ENCODE peak calls at places on chromosome 16, in eight cellular contexts. M, C, O, L, T, A, U and P are unnamed samples.

GRCh38 chr16:50900391-50900942 is 158.6 kb downstream of the CYLD start:
- DNase-seq in M (no peak), C (no peak), O (no peak), L (no peak), T (no peak), A (no peak), U (no peak), P (no peak)

GRCh38 chr16:65975049-65975708 is 391.3 kb upstream of the CDH5 start:
- DNase-seq in M (no peak), C (no peak), O (no peak), L (peak), T (no peak), A (no peak), U (no peak), P (no peak)

GRCh38 chr16:73015612-73016487 is 32.1 kb downstream of the ZFHX3 start:
- DNase-seq in M (no peak), C (no peak), O (no peak), L (no peak), T (peak), A (no peak), U (no peak), P (no peak)

GRCh38 chr16:80932725-80933124 is 74.0 kb downstream of the CMC2 start:
- DNase-seq in M (peak), C (peak), O (no peak), L (peak), T (peak), A (peak), U (peak), P (peak)

GRCh38 chr16:4053663-4054479 is 62.4 kb downstream of the ADCY9 start:
- DNase-seq in M (no peak), C (no peak), O (no peak), L (peak), T (peak), A (peak), U (peak), P (no peak)

GRCh38 chr16:8854298-8854948 is 14.4 kb downstream of the CARHSP1 start:
- DNase-seq in M (no peak), C (no peak), O (no peak), L (no peak), T (peak), A (no peak), U (no peak), P (no peak)

GRCh38 chr16:50999181-50999580 is 151.9 kb downstream of the SALL1 start:
- DNase-seq in M (no peak), C (no peak), O (no peak), L (no peak), T (no peak), A (no peak), U (no peak), P (no peak)

GRCh38 chr16:49833055-49833454 is 22.9 kb downstream of the ZNF423 start:
- DNase-seq in M (no peak), C (peak), O (no peak), L (no peak), T (peak), A (peak), U (peak), P (no peak)

GRCh38 chr16:84535851-84536250 is 31.4 kb upstream of the MEAK7 start:
- DNase-seq in M (no peak), C (no peak), O (no peak), L (no peak), T (no peak), A (no peak), U (no peak), P (no peak)

GRCh38 chr16:88931936-88932335 is 45.1 kb downstream of the CBFA2T3 start:
- DNase-seq in M (no peak), C (no peak), O (no peak), L (no peak), T (no peak), A (no peak), U (no peak), P (no peak)

GRCh38 chr16:17914168-17914567 is 422.4 kb downstream of the NPIPA8 start:
- DNase-seq in M (no peak), C (no peak), O (no peak), L (no peak), T (no peak), A (no peak), U (no peak), P (no peak)

GRCh38 chr16:59878479-59878878 is 1144.4 kb upstream of the GOT2 start:
- DNase-seq in M (peak), C (no peak), O (no peak), L (peak), T (no peak), A (no peak), U (no peak), P (no peak)

GRCh38 chr16:81445143-81445922 is 725 bp downstream of the CMIP start:
- DNase-seq in M (peak), C (no peak), O (no peak), L (peak), T (peak), A (no peak), U (peak), P (peak)

GRCh38 chr16:67490330-67491096 is 7.2 kb upstream of the AGRP start:
- DNase-seq in M (no peak), C (no peak), O (no peak), L (peak), T (no peak), A (no peak), U (no peak), P (no peak)

GRCh38 chr16:75555213-75555706 is 792 bp downstream of the TMEM231 start:
- DNase-seq in M (peak), C (peak), O (no peak), L (peak), T (peak), A (peak), U (peak), P (peak)

GRCh38 chr16:51119576-51120288 is 31.3 kb downstream of the SALL1 start:
- DNase-seq in M (no peak), C (no peak), O (no peak), L (peak), T (no peak), A (no peak), U (no peak), P (no peak)

GRCh38 chr16:27421961-27422740 is 20.2 kb downstream of the IL21R start:
- DNase-seq in M (no peak), C (no peak), O (no peak), L (no peak), T (no peak), A (no peak), U (no peak), P (no peak)

GRCh38 chr16:67240506-67240905 is 6.8 kb downstream of the FHOD1 start:
- DNase-seq in M (no peak), C (no peak), O (no peak), L (peak), T (no peak), A (no peak), U (no peak), P (peak)

GRCh38 chr16:82470506-82471196 is 156.1 kb upstream of the CDH13 start:
- DNase-seq in M (no peak), C (no peak), O (no peak), L (no peak), T (peak), A (no peak), U (no peak), P (no peak)

GRCh38 chr16:69859105-69859969 is 91.8 kb upstream of the CLEC18A start:
- DNase-seq in M (no peak), C (peak), O (no peak), L (no peak), T (peak), A (peak), U (no peak), P (peak)

GRCh38 chr16:57175896-57176295 is 9.9 kb downstream of the PSME3IP1 start:
- DNase-seq in M (no peak), C (no peak), O (no peak), L (no peak), T (no peak), A (no peak), U (no peak), P (no peak)

GRCh38 chr16:58196898-58197313 is 1.0 kb downstream of the CSNK2A2 start:
- DNase-seq in M (no peak), C (peak), O (no peak), L (peak), T (no peak), A (no peak), U (no peak), P (no peak)

GRCh38 chr16:24980077-24980793 is 34.9 kb downstream of the ARHGAP17 start:
- DNase-seq in M (no peak), C (no peak), O (no peak), L (no peak), T (no peak), A (no peak), U (no peak), P (no peak)

GRCh38 chr16:84054271-84054670 is 11.7 kb upstream of the SLC38A8 start:
- DNase-seq in M (no peak), C (peak), O (no peak), L (no peak), T (peak), A (no peak), U (no peak), P (no peak)

GRCh38 chr16:85888405-85889331 is 10.3 kb upstream of the IRF8 start:
- DNase-seq in M (peak), C (no peak), O (no peak), L (peak), T (no peak), A (no peak), U (no peak), P (no peak)

GRCh38 chr16:25006504-25007055 is 8.6 kb downstream of the ARHGAP17 start:
- DNase-seq in M (no peak), C (no peak), O (no peak), L (peak), T (peak), A (peak), U (no peak), P (no peak)

GRCh38 chr16:65667013-65667578 is 545.2 kb upstream of the CDH11 start:
- DNase-seq in M (no peak), C (no peak), O (no peak), L (peak), T (no peak), A (no peak), U (no peak), P (no peak)

GRCh38 chr16:740764-741505 is at the start of gene CIAO3:
- DNase-seq in M (peak), C (peak), O (no peak), L (peak), T (peak), A (peak), U (peak), P (peak)

GRCh38 chr16:70691223-70692129 is 5.6 kb upstream of the MTSS2 start:
- DNase-seq in M (no peak), C (peak), O (no peak), L (peak), T (peak), A (peak), U (peak), P (peak)

GRCh38 chr16:52603015-52603414 is 56.1 kb upstream of the TOX3 start:
- DNase-seq in M (no peak), C (no peak), O (no peak), L (no peak), T (peak), A (no peak), U (no peak), P (no peak)

DNA sequence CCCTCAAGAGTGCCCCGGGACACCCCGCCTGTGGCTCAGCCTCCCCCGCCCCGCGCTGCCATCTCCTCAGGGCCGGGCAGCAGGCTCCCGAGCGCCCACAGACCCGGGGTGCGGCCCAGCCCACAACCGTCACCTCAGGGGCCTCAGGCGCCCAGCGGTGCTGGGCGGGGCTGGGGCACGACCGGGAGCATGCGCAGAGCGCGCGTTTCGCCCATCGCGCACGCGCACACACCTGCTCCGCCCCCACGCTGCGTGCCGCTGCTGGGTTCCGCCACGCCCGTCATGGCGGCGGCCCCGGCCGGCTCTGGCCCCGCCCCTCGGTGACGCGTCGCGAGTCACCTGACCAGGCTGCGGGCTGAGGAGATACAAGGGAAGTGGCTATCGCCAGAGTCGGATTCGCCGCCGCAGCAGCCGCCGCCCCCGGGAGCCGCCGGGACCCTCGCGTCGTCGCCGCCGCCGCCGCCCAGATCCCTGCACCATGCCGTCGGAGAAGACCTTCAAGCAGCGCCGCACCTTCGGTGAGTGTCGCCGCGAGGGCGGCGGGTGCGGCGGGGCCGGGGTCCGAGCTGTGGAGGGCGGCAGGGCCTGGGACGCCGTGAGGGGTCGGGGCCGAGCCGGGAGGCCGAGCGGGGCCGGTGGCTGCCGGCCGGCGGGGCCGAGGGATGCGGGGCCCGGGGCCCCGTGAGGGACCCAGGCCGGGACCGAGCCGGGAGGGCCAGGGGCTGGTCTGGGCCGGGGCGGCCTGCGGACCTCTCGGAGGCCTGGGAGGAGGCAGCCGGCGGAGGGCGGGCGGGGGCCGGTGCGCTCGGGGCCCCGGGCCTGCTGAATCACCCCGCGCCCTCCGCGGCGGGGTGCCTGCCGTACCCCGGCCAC is at the start of gene MAP1LC3B:
- DNase-seq in M (peak), C (peak), O (peak), L (peak), T (peak), A (peak), U (peak), P (peak)
- TF ChIP-seq POLR2A in M (peak), C (peak), O (peak), L (peak), T (peak), A (peak), U (peak), P (peak)

DNA sequence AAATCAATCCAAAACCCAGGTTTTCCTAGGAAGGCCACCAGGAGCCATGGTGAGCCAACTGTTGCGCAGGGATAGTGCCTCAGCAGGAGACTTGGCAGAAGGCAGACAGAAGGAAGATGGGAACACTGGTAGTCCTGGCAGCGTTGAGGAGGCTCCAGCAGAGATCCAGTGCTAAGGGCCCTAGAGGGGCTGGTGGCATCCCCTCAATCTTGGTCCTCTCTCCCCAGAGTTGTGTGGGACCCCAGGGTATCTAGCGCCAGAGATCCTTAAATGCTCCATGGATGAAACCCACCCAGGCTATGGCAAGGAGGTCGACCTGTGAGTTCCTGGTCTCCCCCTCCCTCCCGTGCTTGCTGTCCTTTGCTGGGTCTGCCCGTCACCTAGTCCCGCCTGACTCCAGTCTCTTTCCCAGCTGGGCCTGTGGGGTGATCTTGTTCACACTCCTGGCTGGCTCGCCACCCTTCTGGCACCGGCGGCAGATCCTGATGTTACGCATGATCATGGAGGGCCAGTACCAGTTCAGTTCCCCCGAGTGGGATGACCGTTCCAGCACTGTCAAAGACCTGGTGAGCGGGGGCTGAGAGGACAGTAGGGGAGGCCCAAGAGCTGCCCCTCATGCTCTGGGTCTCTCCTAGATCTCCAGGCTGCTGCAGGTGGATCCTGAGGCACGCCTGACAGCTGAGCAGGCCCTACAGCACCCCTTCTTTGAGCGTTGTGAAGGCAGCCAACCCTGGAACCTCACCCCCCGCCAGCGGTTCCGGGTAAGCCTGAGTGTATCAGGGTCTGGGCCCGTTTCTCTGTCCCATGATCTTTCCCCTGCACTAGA is 5.7 kb downstream of the CFAP119 start:
- DNase-seq in M (no peak), C (no peak), O (no peak), L (no peak), T (no peak), A (no peak), U (no peak), P (no peak)
- TF ChIP-seq POLR2A in M (no peak), C (no peak), O (no peak), L (no peak), T (no peak), A (no peak), U (no peak), P (no peak)

GRCh38 chr16:87375426-87376135 is 8.0 kb downstream of the FBXO31 start:
- DNase-seq in M (no peak), C (no peak), O (no peak), L (peak), T (no peak), A (no peak), U (no peak), P (no peak)
- TF ChIP-seq POLR2A in M (no peak), C (no peak), O (no peak), L (no peak), T (no peak), A (no peak), U (no peak), P (no peak)

GRCh38 chr16:11347831-11348230 is 2.6 kb downstream of the RMI2 start:
- DNase-seq in M (no peak), C (no peak), O (no peak), L (no peak), T (no peak), A (no peak), U (no peak), P (no peak)

GRCh38 chr16:11346700-11347319 is 1.6 kb downstream of the RMI2 start:
- DNase-seq in M (no peak), C (no peak), O (no peak), L (no peak), T (no peak), A (no peak), U (no peak), P (no peak)

GRCh38 chr16:11348737-11349598 is 3.7 kb downstream of the RMI2 start:
- DNase-seq in M (no peak), C (no peak), O (no peak), L (no peak), T (no peak), A (no peak), U (no peak), P (no peak)

GRCh38 chr16:11342021-11342855 is 3.0 kb upstream of the RMI2 start:
- DNase-seq in M (no peak), C (no peak), O (no peak), L (no peak), T (no peak), A (no peak), U (no peak), P (no peak)

GRCh38 chr16:11345040-11345862 is at the start of gene RMI2:
- DNase-seq in M (peak), C (peak), O (peak), L (peak), T (peak), A (peak), U (peak), P (peak)
- TF ChIP-seq POLR2A in M (peak), C (no peak), O (peak), L (no peak), T (peak), A (no peak), U (no peak), P (no peak)

GRCh38 chr16:46789499-46790414 is 41.2 kb downstream of the C16orf87 start:
- DNase-seq in M (peak), C (peak), O (peak), L (peak), T (peak), A (peak), U (peak), P (peak)
- TF ChIP-seq POLR2A in M (peak), C (no peak), O (peak), L (peak), T (peak), A (no peak), U (no peak), P (peak)

DNA sequence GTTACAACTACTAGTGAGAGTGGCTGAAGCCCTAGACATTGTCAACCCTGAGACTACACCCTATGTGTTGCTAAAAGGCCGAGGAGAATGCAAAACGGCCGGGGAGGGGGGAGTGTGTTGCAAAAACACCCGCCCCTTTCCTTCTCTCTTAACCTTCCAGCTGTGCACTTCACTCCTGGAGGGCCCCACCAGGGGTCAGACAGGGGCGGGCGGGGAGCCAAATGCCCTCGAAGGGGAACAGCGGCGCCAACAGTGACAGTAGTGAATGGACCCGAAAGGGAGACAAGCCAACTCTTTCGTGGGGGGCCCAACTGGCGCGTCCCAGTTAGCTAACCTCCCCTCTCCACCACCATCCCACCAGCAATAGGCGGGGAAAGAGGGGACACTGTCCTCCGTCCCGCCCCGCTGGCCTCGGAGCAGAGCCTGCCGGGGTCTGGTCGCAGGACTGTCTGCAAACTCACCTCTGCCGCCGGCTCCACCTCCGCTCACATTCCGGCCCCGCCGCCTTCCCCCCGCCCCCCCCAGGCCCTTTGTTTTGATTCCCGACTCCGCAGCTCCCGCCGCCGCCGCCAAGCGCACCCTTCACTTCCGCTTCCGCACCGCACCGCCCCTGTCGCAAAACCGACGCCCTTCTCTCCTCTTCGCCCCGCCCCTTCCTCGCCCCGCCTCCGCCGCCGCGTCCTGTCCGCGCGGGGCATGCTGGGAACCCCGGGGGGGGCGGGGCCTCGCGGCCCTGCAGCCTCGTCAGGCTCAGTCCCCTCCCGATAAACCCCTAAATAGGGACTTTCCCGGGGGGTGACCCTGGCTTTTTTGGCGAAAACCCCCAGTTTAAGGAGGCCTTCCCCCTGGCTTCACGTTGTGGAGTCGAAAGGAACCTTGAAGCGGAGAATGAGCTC is at the start of gene MARF1:
- DNase-seq in M (peak), C (peak), O (peak), L (peak), T (peak), A (peak), U (peak), P (peak)
- TF ChIP-seq POLR2A in M (peak), C (peak), O (peak), L (peak), T (peak), A (peak), U (peak), P (peak)